ENCODE peak calls at places on chromosomes 16 and 17, in four cellular contexts. D is OCI-LY7, W is neural progenitor cell, G is PC-3. K is an unnamed sample.

GRCh38 chr17:57086069-57086930 is 1.3 kb downstream of the AKAP1 start:
- DNase-seq in D (peak; percentile 50), W (peak; percentile 47), G (peak; percentile 59), K (peak; percentile 65)

GRCh38 chr17:32569171-32570080 is 82.6 kb downstream of the CDK5R1 start:
- DNase-seq in D (no peak), W (no peak), G (peak; percentile 77), K (no peak)

GRCh38 chr16:88300463-88300835 is 82.3 kb upstream of the ZNF469 start:
- DNase-seq in D (no peak), W (no peak), G (no peak), K (no peak)

GRCh38 chr16:30740364-30741251 is 7.6 kb upstream of the PHKG2 start:
- DNase-seq in D (no peak), W (no peak), G (peak; percentile 95), K (peak; percentile 72)

GRCh38 chr16:72989203-72989991 is 58.5 kb downstream of the ZFHX3 start:
- DNase-seq in D (no peak), W (no peak), G (peak; percentile 94), K (no peak)

GRCh38 chr17:71068351-71068750 is 899.0 kb downstream of the KCNJ2 start:
- DNase-seq in D (no peak), W (no peak), G (no peak), K (no peak)

GRCh38 chr16:81921415-81921814 is 89.9 kb downstream of the SDR42E1 start:
- DNase-seq in D (no peak), W (no peak), G (peak; percentile 4), K (no peak)

GRCh38 chr17:50146927-50147640 is 3.4 kb downstream of the PPP1R9B start:
- DNase-seq in D (no peak), W (no peak), G (no peak), K (no peak)

GRCh38 chr16:81035975-81036750 is 521 bp downstream of the ATMIN start:
- DNase-seq in D (peak; percentile 72), W (peak; percentile 70), G (peak; percentile 3), K (peak; percentile 69)

GRCh38 chr17:21679256-21680146 is 12.8 kb upstream of the KCNJ18 start:
- DNase-seq in D (no peak), W (no peak), G (no peak), K (no peak)

GRCh38 chr16:6947291-6947690 is 385.4 kb upstream of the RBFOX1 start:
- DNase-seq in D (no peak), W (no peak), G (no peak), K (no peak)

GRCh38 chr17:40366076-40366860 is 1.7 kb upstream of the GJD3 start:
- DNase-seq in D (no peak), W (no peak), G (no peak), K (no peak)

GRCh38 chr17:42405963-42406495 is 17.0 kb downstream of the CAVIN1 start:
- DNase-seq in D (peak; percentile 79), W (peak; percentile 83), G (no peak), K (peak; percentile 92)

GRCh38 chr16:19338335-19338734 is 52.8 kb downstream of the CLEC19A start:
- DNase-seq in D (no peak), W (no peak), G (no peak), K (no peak)

GRCh38 chr16:30005341-30006094 is 5.3 kb downstream of the DOC2A start:
- DNase-seq in D (peak; percentile 59), W (peak; percentile 70), G (peak; percentile 32), K (peak; percentile 79)

GRCh38 chr16:31416371-31416770 is 11.8 kb downstream of the COX6A2 start:
- DNase-seq in D (no peak), W (no peak), G (no peak), K (no peak)

GRCh38 chr17:15926039-15926740 is 18.7 kb upstream of the ADORA2B start:
- DNase-seq in D (no peak), W (no peak), G (no peak), K (no peak)

GRCh38 chr17:57945999-57946797 is 9.0 kb downstream of the CUEDC1 start:
- DNase-seq in D (no peak), W (no peak), G (no peak), K (peak; percentile 59)

DNA sequence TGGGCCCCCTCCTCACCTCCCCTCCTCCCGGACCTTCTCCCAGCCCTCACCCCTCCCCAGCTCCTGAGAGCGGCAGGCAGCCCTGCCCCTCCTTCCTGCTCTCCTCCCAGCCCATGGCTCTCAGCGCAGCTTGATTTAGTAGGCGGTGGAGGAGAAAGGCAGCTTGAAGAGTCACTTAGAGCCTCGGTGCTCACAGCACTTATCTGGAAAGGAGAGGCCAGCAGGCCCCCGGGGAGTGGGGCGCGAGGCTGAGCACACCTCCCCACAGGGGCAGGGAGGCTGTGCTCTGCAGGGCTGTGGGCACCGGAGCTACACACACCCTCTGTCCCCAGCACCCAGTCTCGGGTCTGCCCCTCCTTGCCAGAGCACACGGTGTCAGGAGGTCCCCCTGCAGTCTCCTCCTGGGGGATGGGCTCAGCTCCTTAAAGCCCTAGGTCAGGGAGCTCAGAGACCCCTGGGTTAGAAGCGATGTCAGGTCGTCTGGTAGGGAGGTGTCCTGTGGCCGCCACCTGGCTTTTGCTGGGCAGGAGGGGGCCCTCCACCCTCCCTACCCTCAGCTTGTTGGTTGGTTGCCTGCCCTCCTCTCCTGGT is 151.2 kb upstream of the GSE1 start:
- DNase-seq in D (no peak), W (peak; percentile 90), G (no peak), K (peak; percentile 80)
- H3K4me3 ChIP-seq in D (no peak overlapping the region), W (peak overlapping the region; percentile 28), G (no peak overlapping the region), K (peak overlapping the region; percentile 69)

GRCh38 chr16:56591377-56592060 is 2.2 kb downstream of the MT3 start:
- DNase-seq in D (no peak), W (no peak), G (no peak), K (no peak)

GRCh38 chr16:56593573-56594291 is 4.4 kb downstream of the MT3 start:
- DNase-seq in D (no peak), W (no peak), G (no peak), K (no peak)

GRCh38 chr16:56588781-56589140 is 567 bp upstream of the MT3 start:
- DNase-seq in D (no peak), W (no peak), G (no peak), K (no peak)

GRCh38 chr16:56594292-56594619 is 4.9 kb downstream of the MT3 start:
- DNase-seq in D (no peak), W (no peak), G (no peak), K (no peak)

DNA sequence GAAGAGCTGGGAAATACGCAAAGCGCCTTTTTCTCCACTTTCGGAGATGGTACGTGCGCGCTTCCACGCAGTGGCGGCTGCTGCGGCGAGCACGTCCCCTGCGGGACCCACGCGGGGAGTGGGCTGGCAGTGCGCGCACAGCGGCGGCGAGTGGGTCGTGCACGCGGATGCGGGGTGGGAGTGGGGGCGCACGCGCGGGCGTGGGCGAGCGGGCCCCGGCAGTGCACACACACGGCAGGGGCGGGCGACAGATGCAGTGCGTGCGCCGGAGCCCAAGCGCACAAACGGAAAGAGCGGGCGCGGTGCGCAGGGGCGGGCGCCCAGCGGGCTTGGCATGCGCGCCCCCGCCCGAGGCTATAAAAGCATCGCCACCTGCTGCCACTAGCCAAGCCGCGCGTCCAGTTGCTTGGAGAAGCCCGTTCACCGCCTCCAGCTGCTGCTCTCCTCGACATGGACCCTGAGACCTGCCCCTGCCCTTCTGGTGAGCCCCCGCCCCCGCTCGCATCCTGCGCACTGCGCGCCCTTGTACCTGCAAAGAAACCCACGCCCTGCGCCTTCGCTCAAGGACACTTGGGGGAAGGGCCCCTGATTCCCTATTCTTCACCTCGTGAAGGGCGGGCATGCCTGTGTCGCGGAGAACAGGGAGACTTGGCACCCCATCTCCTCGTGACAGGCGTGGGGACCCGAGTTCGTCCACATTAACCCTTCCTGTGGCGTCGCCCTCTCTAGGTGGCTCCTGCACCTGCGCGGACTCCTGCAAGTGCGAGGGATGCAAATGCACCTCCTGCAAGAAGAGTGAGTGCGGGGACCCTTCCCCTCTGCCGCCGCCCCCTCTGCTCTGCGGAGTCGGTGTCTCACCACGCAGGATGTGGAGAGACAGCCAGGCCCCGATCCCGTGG is at the start of gene MT3:
- DNase-seq in D (no peak), W (peak; percentile 85), G (peak; percentile 19), K (peak; percentile 87)
- TF ChIP-seq EZH2phosphoT487 in D (no peak), W (peak; percentile 62), G (peak; percentile 50), K (no peak)

DNA sequence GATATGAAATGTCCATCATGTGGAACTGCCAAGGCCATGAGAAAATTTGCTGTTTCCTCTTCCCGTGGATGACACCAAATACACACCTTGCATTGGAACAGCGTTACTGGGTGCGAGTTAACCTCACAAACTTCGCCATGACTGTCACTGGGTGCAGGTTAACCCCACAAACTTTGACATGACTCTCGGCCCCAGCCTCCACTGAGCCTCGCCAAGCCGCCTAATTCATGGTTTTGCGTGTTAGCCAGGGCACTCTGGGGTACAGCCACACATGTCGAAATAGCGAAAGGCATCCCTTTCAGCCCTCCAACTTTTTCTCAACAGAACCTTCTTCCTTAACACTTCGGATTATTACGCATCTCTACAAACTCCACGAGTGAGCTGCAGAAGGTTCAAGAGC is 10.6 kb upstream of the KCTD5 start:
- DNase-seq in D (no peak), W (no peak), G (no peak), K (no peak)
- H3K4me3 ChIP-seq in D (peak overlapping the region; percentile 65), W (no peak overlapping the region), G (peak overlapping the region; percentile 67), K (no peak overlapping the region)

DNA sequence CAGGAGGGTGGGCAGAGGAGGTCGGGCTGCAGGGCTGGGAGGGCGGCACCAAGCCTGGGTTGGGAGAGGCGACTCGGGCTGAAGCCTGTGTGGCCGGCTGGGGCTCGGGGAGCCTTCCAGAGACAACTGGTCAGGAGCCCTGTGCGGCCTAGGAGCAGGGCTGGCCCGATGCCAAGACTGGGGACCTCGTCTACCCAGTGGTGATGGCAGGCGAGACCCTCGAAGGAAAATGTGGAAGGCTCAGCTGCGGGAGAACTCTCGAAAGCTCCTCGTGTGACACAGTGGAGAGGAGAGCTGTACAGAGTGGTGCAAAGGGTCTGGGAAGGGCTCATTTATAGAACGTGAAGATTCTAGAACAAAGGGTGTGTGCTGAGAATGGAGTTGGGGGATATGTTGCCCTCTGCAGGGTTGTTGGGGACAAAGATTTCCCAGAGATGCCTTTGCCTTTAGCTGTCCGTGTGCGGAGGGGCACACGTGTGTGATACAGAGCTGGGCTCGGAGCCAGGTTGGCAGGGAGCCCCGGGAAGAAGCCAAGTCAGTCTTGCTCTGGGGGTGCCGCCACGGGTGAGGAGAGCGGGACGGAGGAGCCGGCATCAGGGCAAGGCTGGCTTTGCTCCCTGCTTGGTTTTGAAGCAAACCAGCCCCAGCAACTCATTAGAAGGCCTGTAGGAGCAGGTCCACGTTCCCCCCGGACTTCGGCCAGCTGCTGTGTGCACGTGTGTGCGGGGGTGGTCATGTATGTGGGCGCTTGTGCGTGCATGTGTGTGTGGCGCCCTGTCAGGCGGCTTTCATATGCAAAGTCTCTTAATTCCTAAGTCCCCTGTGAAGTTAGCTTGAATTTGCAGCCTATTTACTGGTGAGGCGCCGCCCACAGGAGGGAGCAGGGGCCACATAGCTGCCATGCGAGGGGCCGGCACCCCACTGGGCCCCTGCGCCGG is 132.4 kb upstream of the CHMP6 start:
- DNase-seq in D (no peak), W (peak; percentile 41), G (peak; percentile 87), K (peak; percentile 44)
- TF ChIP-seq EZH2phosphoT487 in D (no peak), W (no peak), G (no peak), K (no peak)

K was measured in GM23338.